ENCODE peak calls at places on chromosomes 4 and X, in ten cellular contexts. A is GM20000, M is A549, E is fibroblast of lung, L is cardiac muscle cell, U is AG09319, K is right atrium auricular region, I is breast epithelium, N is lower leg skin, V is H1. T is an unnamed sample.

GRCh38 chrX:74015379-74016019 is 288.5 kb upstream of the ZCCHC13 start:
- DNase-seq in A (peak), M (peak), E (peak), L (peak), U (peak), K (peak), I (peak), N (no peak), V (peak), T (no peak)

GRCh38 chr4:1668488-1668840 is 15.6 kb downstream of the FAM53A start:
- DNase-seq in A (no peak), M (no peak), E (no peak), L (no peak), U (no peak), K (no peak), I (no peak), N (no peak), V (no peak), T (no peak)

GRCh38 chr4:47060561-47060960 is 29.2 kb downstream of the GABRB1 start:
- DNase-seq in A (no peak), M (no peak), E (peak), L (no peak), U (no peak), K (no peak), I (no peak), N (no peak), V (no peak), T (no peak)

GRCh38 chr4:27005512-27006246 is 145.0 kb downstream of the STIM2 start:
- DNase-seq in A (no peak), M (no peak), E (peak), L (no peak), U (no peak), K (no peak), I (no peak), N (no peak), V (no peak), T (no peak)

GRCh38 chrX:30521440-30522182 is 56.0 kb downstream of the TASL start:
- DNase-seq in A (no peak), M (no peak), E (peak), L (peak), U (no peak), K (no peak), I (no peak), N (no peak), V (no peak), T (no peak)

GRCh38 chr4:75639124-75639695 is 8.9 kb upstream of the CDKL2 start:
- DNase-seq in A (no peak), M (no peak), E (no peak), L (no peak), U (no peak), K (no peak), I (no peak), N (no peak), V (no peak), T (no peak)

GRCh38 chr4:28391877-28392276 is 1531.2 kb downstream of the STIM2 start:
- DNase-seq in A (no peak), M (no peak), E (peak), L (no peak), U (no peak), K (no peak), I (no peak), N (no peak), V (no peak), T (no peak)

GRCh38 chrX:151825927-151826471 is 86.7 kb upstream of the MAGEA4 start:
- DNase-seq in A (no peak), M (peak), E (peak), L (no peak), U (peak), K (peak), I (no peak), N (no peak), V (no peak), T (no peak)

GRCh38 chr4:36269116-36269515 is 12.3 kb upstream of the DTHD1 start:
- DNase-seq in A (no peak), M (no peak), E (no peak), L (no peak), U (no peak), K (no peak), I (no peak), N (no peak), V (no peak), T (no peak)

GRCh38 chrX:15749642-15750610 is 11.9 kb downstream of the CA5B start:
- DNase-seq in A (peak), M (no peak), E (peak), L (no peak), U (no peak), K (peak), I (peak), N (no peak), V (no peak), T (no peak)

GRCh38 chr4:72302981-72303704 is 265.9 kb downstream of the ADAMTS3 start:
- DNase-seq in A (peak), M (peak), E (peak), L (peak), U (no peak), K (no peak), I (no peak), N (no peak), V (no peak), T (no peak)

GRCh38 chrX:23908219-23909003 is 605 bp downstream of the CXorf58 start:
- DNase-seq in A (no peak), M (no peak), E (no peak), L (peak), U (no peak), K (no peak), I (no peak), N (no peak), V (no peak), T (no peak)
- TF ChIP-seq CTCF in A (no peak), M (no peak), E (peak), L (peak), U (peak), K (peak), I (no peak), N (no peak), V (peak), T (peak)

GRCh38 chr4:140052050-140052449 is 101.9 kb downstream of the MAML3 start:
- DNase-seq in A (peak), M (peak), E (peak), L (no peak), U (no peak), K (no peak), I (no peak), N (no peak), V (no peak), T (no peak)
- TF ChIP-seq CTCF in A (peak), M (peak), E (peak), L (peak), U (peak), K (peak), I (peak), N (no peak), V (peak), T (peak)

DNA sequence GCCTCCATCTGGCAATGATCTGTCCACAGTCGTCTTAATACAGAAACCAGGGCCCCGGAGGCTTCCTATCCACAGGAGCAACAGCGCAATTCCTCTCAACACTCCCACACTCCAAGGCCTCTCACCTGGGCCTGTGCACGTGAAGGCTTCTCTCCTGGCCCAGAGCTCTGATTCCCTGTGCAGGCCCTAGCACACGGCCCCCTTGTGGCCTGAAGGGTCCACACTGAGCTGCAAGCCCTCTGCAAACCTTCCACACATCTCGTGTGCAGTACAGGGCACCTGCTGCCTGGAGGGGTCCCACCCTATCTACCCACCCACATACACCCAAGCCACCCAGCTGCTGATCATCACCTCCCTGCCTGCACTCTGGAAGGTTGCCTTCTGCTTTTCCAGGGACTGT is 150.1 kb upstream of the NUDT10 start:
- DNase-seq in A (no peak), M (peak), E (no peak), L (peak), U (no peak), K (no peak), I (no peak), N (no peak), V (no peak), T (no peak)
- TF ChIP-seq CTCF in A (no peak), M (no peak), E (no peak), L (no peak), U (no peak), K (no peak), I (no peak), N (no peak), V (peak), T (peak)

GRCh38 chrX:22666441-22666840 is 333.3 kb upstream of the DDX53 start:
- DNase-seq in A (peak), M (peak), E (peak), L (peak), U (no peak), K (no peak), I (no peak), N (no peak), V (no peak), T (no peak)
- TF ChIP-seq CTCF in A (peak), M (no peak), E (peak), L (peak), U (peak), K (peak), I (no peak), N (no peak), V (peak), T (peak)

GRCh38 chrX:46572295-46572936 is 1.1 kb upstream of the CHST7 start:
- DNase-seq in A (peak), M (no peak), E (no peak), L (no peak), U (no peak), K (no peak), I (no peak), N (peak), V (no peak), T (no peak)
- TF ChIP-seq CTCF in A (no peak), M (no peak), E (peak), L (no peak), U (no peak), K (no peak), I (no peak), N (no peak), V (no peak), T (no peak)